ENCODE peak calls at places on chromosomes 5 and 9, in ten cellular contexts. D, Q, O, K, T, P, C, V, B and L are unnamed samples.

GRCh38 chr9:899440-900184 is 58.1 kb downstream of the DMRT1 start:
- DNase-seq in O (no peak), C (no peak), P (no peak), K (no peak), Q (no peak), V (no peak), D (no peak), B (peak), T (no peak), L (no peak)

GRCh38 chr9:115482747-115483146 is 364.8 kb upstream of the TNC start:
- DNase-seq in T (no peak), C (no peak), O (no peak), V (no peak), Q (no peak), P (no peak), B (no peak), D (no peak), K (no peak), L (no peak)

GRCh38 chr5:141787376-141787775 is 90.8 kb downstream of the PCDH1 start:
- DNase-seq in Q (no peak), O (no peak), B (no peak), V (peak), D (no peak), K (no peak), C (no peak), P (no peak), T (no peak), L (no peak)

GRCh38 chr9:95085861-95086563 is 231.5 kb downstream of the FANCC start:
- DNase-seq in D (peak), V (no peak), P (no peak), B (peak), T (no peak), O (no peak), C (no peak), Q (no peak), K (peak), L (no peak)

GRCh38 chr5:157518963-157519362 is 56.6 kb downstream of the ADAM19 start:
- DNase-seq in C (no peak), O (no peak), K (no peak), Q (no peak), T (no peak), V (no peak), B (no peak), D (no peak), P (no peak), L (no peak)

GRCh38 chr5:95631265-95631957 is 11.5 kb downstream of the GPR150 start:
- DNase-seq in Q (no peak), P (peak), C (no peak), O (peak), B (no peak), V (no peak), K (no peak), T (no peak), D (no peak), L (no peak)

GRCh38 chr5:38445374-38446028 is 110.9 kb downstream of the LIFR start:
- DNase-seq in Q (peak), P (no peak), V (peak), D (peak), O (no peak), K (no peak), C (peak), T (no peak), B (peak), L (no peak)

GRCh38 chr9:17117372-17117771 is 17.5 kb upstream of the CNTLN start:
- DNase-seq in K (no peak), D (no peak), O (no peak), P (no peak), Q (no peak), B (no peak), C (no peak), V (no peak), T (no peak), L (no peak)

GRCh38 chr5:91417219-91417618 is 34.1 kb upstream of the ARRDC3 start:
- DNase-seq in T (no peak), O (peak), K (no peak), B (no peak), P (no peak), C (no peak), D (no peak), V (no peak), Q (no peak), L (no peak)

GRCh38 chr9:21974230-21974541 is 20.0 kb downstream of the CDKN2A start:
- DNase-seq in C (no peak), Q (no peak), B (no peak), O (no peak), P (no peak), V (no peak), K (no peak), T (no peak), D (no peak), L (no peak)

GRCh38 chr5:147763791-147764525 is 18.6 kb downstream of the JAKMIP2 start:
- DNase-seq in Q (no peak), V (no peak), K (no peak), P (no peak), C (no peak), O (peak), T (no peak), D (no peak), B (no peak), L (no peak)

GRCh38 chr5:120086081-120086480 is 378.0 kb upstream of the PRR16 start:
- DNase-seq in C (no peak), B (no peak), V (no peak), O (peak), T (no peak), K (no peak), Q (no peak), P (no peak), D (no peak), L (no peak)

GRCh38 chr5:177576169-177576568 is 15.8 kb upstream of the TMED9 start:
- DNase-seq in Q (no peak), V (no peak), D (no peak), B (no peak), P (no peak), T (no peak), O (no peak), C (no peak), K (no peak), L (no peak)

GRCh38 chr9:133064241-133065069 is 2.7 kb downstream of the CEL start:
- DNase-seq in T (no peak), Q (no peak), O (no peak), B (peak), K (no peak), P (no peak), D (no peak), V (no peak), C (no peak), L (no peak)

GRCh38 chr5:173591300-173591622 is 25.2 kb downstream of the BOD1 start:
- DNase-seq in V (no peak), D (no peak), C (no peak), O (no peak), Q (no peak), K (no peak), P (no peak), T (no peak), B (no peak), L (no peak)

GRCh38 chr9:130607640-130608420 is 28.5 kb downstream of the FUBP3 start:
- DNase-seq in O (peak), V (no peak), Q (peak), C (no peak), B (no peak), T (no peak), D (no peak), K (no peak), P (no peak), L (no peak)

GRCh38 chr9:73039253-73039915 is 86.5 kb upstream of the ALDH1A1 start:
- DNase-seq in O (no peak), Q (peak), K (peak), C (no peak), T (no peak), D (peak), V (peak), P (no peak), B (peak), L (no peak)

GRCh38 chr9:131406567-131407436 is 12.9 kb downstream of the PRRC2B start:
- DNase-seq in K (no peak), T (no peak), D (no peak), B (no peak), O (no peak), V (no peak), P (no peak), C (no peak), Q (no peak), L (no peak)

GRCh38 chr5:6716634-6717149 is 3.5 kb downstream of the TENT4A start:
- DNase-seq in O (no peak), B (no peak), C (peak), T (no peak), K (no peak), Q (no peak), P (no peak), D (no peak), V (no peak), L (no peak)

GRCh38 chr9:127316586-127317383 is 52.2 kb downstream of the GARNL3 start:
- DNase-seq in C (no peak), T (no peak), D (no peak), K (no peak), P (no peak), V (peak), O (peak), Q (no peak), B (no peak), L (peak)

GRCh38 chr9:14018061-14018460 is 295.9 kb downstream of the NFIB start:
- DNase-seq in Q (no peak), V (no peak), K (no peak), C (no peak), P (no peak), O (peak), D (no peak), B (no peak), T (no peak), L (no peak)

DNA sequence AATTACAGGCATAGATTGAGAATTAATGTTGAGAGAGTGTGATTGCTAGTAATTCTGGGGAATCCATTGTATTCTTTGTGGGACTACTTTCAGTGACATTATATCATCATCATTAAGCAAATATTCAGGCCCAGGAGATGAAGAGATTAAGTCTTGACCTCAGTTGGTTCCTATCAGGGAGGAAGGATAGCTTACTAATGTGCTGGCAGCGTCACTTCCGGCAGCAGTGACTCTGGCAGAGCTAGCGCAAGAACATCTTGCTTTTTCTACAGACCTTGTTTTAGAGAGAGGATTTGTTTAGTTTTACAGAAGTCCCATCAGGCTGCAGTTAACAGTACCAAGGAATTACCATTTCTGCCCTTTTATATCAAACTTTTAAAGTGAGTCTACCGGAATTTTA is 20.3 kb downstream of the OSTF1 start:
- DNase-seq in D (no peak), T (no peak), O (peak), P (peak), Q (peak), V (no peak), C (no peak), K (peak), B (peak), L (peak)
- TF ChIP-seq POLR2A in D (no peak), T (no peak), O (no peak), P (no peak), Q (no peak), V (no peak), C (no peak), K (no peak), B (no peak), L (no peak)

GRCh38 chr5:108093186-108093585 is 288.7 kb downstream of the FBXL17 start:
- DNase-seq in Q (no peak), C (no peak), V (no peak), K (no peak), B (no peak), P (peak), T (peak), D (no peak), O (peak), L (peak)
- TF ChIP-seq POLR2A in Q (no peak), C (no peak), V (no peak), K (no peak), B (no peak), P (no peak), T (no peak), D (no peak), O (no peak), L (no peak)

DNA sequence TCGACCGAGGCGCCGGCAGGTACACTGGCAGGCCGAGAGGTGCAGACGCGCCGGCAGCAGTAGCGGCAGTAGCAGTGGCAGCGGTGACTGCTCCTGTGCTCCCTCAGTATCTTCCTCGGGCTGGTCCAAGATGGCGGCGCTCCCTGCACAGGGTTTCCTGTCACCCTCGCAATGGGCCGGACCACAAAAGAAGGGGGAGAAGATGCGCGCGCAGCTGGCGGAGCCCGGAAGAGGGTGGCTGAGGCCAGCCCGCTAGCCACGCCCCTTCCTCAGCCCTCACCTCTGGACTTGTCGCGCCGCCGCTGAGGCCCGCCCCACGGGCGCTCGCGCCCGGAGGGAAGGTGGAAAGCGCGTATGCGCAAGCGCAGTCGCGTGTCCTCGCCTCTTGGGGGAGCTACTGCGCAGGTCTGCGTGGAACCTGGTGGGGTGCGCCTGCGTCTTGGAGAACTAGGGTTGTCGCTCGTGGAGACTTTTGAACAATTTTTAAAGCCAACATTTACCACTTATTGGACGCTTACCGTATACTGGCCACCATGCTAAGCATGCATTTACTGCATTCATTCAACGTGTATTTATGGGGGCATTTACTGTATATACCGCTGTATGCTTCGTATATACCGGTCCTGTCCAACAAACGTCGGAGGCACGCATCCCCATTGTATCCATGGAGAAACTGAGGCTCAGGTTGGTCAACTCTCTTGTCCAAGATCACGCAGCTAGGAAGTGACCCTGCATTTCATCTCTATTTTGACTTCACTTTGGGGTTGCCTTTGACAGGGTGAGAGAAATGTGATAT is at the start of gene RAB14:
- DNase-seq in V (peak), D (peak), B (peak), T (peak), C (peak), P (peak), K (peak), Q (peak), O (peak), L (peak)
- TF ChIP-seq POLR2A in V (peak), D (peak), B (peak), T (peak), C (no peak), P (peak), K (peak), Q (peak), O (peak), L (peak)

GRCh38 chr5:132227235-132227484 is 493 bp downstream of the P4HA2 start:
- DNase-seq in D (no peak), B (no peak), K (no peak), P (no peak), C (peak), Q (no peak), V (no peak), T (no peak), O (no peak), L (no peak)

GRCh38 chr5:132229236-132229635 is 1.6 kb upstream of the P4HA2 start:
- DNase-seq in V (no peak), C (peak), Q (peak), K (peak), T (no peak), P (no peak), B (no peak), D (peak), O (no peak), L (no peak)

GRCh38 chr5:132228241-132229035 is 785 bp upstream of the P4HA2 start:
- DNase-seq in D (peak), P (no peak), V (no peak), C (peak), K (peak), B (no peak), Q (peak), T (peak), O (no peak), L (no peak)

GRCh38 chr5:132226516-132227234 is 978 bp downstream of the P4HA2 start:
- DNase-seq in P (no peak), K (peak), C (peak), O (peak), T (no peak), D (peak), B (peak), Q (no peak), V (no peak), L (no peak)

GRCh38 chr5:132227485-132228240 is at the start of gene P4HA2:
- DNase-seq in T (peak), D (peak), V (peak), B (peak), P (peak), C (peak), Q (peak), O (peak), K (peak), L (peak)
- TF ChIP-seq POLR2A in T (peak), D (no peak), V (no peak), B (peak), P (no peak), C (no peak), Q (peak), O (peak), K (peak), L (peak)

GRCh38 chr5:129096382-129096991 is 1.9 kb downstream of the ISOC1 start:
- DNase-seq in B (no peak), V (no peak), C (no peak), K (no peak), Q (no peak), O (no peak), T (peak), D (no peak), P (peak), L (no peak)

GRCh38 chr5:129094087-129094923 is at the start of gene ISOC1:
- DNase-seq in O (peak), K (peak), B (peak), C (peak), P (peak), Q (peak), D (peak), T (peak), V (peak), L (peak)

GRCh38 chr5:129098488-129099183 is 4.1 kb downstream of the ISOC1 start:
- DNase-seq in V (no peak), D (no peak), O (no peak), B (no peak), P (no peak), Q (no peak), C (no peak), T (no peak), K (no peak), L (no peak)

GRCh38 chr5:129097498-129098296 is 3.1 kb downstream of the ISOC1 start:
- DNase-seq in T (no peak), V (no peak), P (peak), Q (peak), D (no peak), K (no peak), B (no peak), C (no peak), O (no peak), L (no peak)

DNA sequence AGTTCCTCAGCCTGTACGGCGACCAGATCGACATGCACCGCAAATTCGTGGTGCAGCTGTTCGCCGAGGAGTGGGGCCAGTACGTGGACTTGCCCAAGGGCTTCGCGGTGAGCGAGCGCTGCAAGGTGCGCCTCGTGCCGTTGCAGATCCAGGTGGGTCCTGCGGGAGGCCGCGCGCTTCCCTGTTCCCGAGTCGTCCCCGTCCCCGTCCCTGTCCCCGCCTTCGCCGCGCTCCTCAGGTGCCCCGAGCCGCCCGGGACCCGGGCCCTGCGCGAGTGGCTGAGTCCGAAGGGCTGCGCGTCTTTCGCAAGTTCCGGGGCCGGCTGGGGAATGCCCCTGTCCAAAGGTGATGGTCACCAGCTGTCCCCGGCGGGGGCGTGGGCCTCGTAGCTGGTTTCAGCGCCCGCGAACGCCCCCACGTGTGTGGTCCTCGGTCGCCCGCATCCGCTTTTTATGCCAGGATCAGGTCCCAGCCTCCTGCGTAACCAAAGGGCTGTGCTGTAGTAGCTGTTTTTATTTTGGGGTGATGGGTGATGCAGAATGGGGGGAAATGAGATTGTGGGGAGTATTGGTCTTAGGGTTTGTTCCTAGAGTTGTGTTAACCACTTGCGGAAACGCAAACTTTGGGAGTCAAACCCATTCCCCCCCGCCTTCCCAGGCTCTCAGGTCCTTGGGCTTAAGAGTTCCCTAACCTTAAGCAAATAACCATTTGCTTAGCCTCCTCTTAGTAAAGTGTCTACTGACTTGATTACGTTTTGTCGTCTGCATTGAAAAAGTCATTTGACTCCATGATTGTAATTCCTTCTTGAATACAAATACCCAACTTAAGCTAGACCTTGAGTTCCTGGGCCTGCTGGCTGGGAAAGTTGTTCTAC is 612 bp downstream of the ISOC1 start:
- DNase-seq in O (peak), P (peak), Q (peak), T (peak), D (peak), C (peak), K (peak), V (peak), B (peak), L (peak)
- TF ChIP-seq POLR2A in O (no peak), P (peak), Q (no peak), T (no peak), D (no peak), C (no peak), K (no peak), V (no peak), B (peak), L (no peak)

GRCh38 chr5:13325765-13326164 is 618.7 kb downstream of the DNAH5 start:
- DNase-seq in O (no peak), Q (no peak), D (no peak), T (no peak), B (no peak), C (no peak), K (no peak), V (no peak), P (no peak), L (no peak)

GRCh38 chr5:13328316-13328715 is 616.2 kb downstream of the DNAH5 start:
- DNase-seq in T (no peak), O (no peak), C (no peak), P (no peak), B (no peak), Q (no peak), D (no peak), K (no peak), V (no peak), L (no peak)

GRCh38 chr5:13331585-13331984 is 612.9 kb downstream of the DNAH5 start:
- DNase-seq in P (no peak), D (no peak), B (no peak), T (no peak), Q (no peak), C (peak), O (no peak), K (no peak), V (no peak), L (no peak)
- TF ChIP-seq POLR2A in P (no peak), D (no peak), B (no peak), T (no peak), Q (no peak), C (no peak), O (no peak), K (no peak), V (no peak), L (no peak)